ENCODE peak calls at places on chromosome 6, in five cellular contexts. W, M, K, N and P are unnamed samples.

GRCh38 chr6:138515657-138516056 is 16.4 kb upstream of the NHSL1 start:
- ATAC-seq in K (no peak), W (no peak), N (no peak), M (no peak), P (no peak)

GRCh38 chr6:27205375-27206278 is 41.9 kb upstream of the PRSS16 start:
- ATAC-seq in N (no peak), W (peak), K (peak), M (no peak), P (peak)

GRCh38 chr6:155325700-155326516 is 11.6 kb upstream of the TFB1M start:
- ATAC-seq in N (no peak), K (peak), W (no peak), M (no peak), P (no peak)

GRCh38 chr6:13120483-13121482 is 207.6 kb downstream of the TBC1D7 start:
- ATAC-seq in K (peak), N (peak), M (no peak), W (no peak), P (no peak)

GRCh38 chr6:157880534-157880933 is 57.5 kb downstream of the SNX9 start:
- ATAC-seq in W (no peak), K (no peak), M (no peak), N (no peak), P (no peak)

GRCh38 chr6:814378-815347 is 121.7 kb upstream of the EXOC2 start:
- ATAC-seq in W (no peak), M (no peak), K (no peak), N (no peak), P (no peak)

GRCh38 chr6:8857160-8857559 is 421.8 kb upstream of the SLC35B3 start:
- ATAC-seq in N (peak), K (no peak), M (no peak), W (no peak), P (no peak)

GRCh38 chr6:19416811-19417210 is 420.4 kb upstream of the ID4 start:
- ATAC-seq in M (no peak), N (no peak), K (no peak), W (no peak), P (no peak)

GRCh38 chr6:33828764-33829731 is 25.2 kb upstream of the MLN start:
- ATAC-seq in W (peak), M (no peak), K (peak), N (no peak), P (no peak)

GRCh38 chr6:32967151-32968091 is 973 bp upstream of the BRD2 start:
- ATAC-seq in M (no peak), N (no peak), K (no peak), W (no peak), P (no peak)

GRCh38 chr6:78916411-78916810 is 49.1 kb downstream of the IRAK1BP1 start:
- ATAC-seq in N (no peak), M (no peak), W (no peak), K (no peak), P (no peak)

GRCh38 chr6:113824863-113825262 is 32.3 kb upstream of the MARCKS start:
- ATAC-seq in M (no peak), N (no peak), K (no peak), W (no peak), P (no peak)

GRCh38 chr6:61192610-61193009 is 1093.4 kb downstream of the KHDRBS2 start:
- ATAC-seq in W (no peak), M (no peak), K (no peak), N (no peak), P (no peak)

GRCh38 chr6:143538374-143538773 is 26.9 kb upstream of the FUCA2 start:
- ATAC-seq in W (no peak), M (no peak), N (no peak), K (no peak), P (no peak)

GRCh38 chr6:128252293-128253176 is 267.9 kb downstream of the PTPRK start:
- ATAC-seq in W (no peak), K (peak), M (no peak), N (no peak), P (peak)

GRCh38 chr6:83827050-83827449 is 26.1 kb upstream of the RIPPLY2 start:
- ATAC-seq in K (peak), M (no peak), N (no peak), W (no peak), P (peak)

GRCh38 chr6:166707045-166707444 is 80.0 kb upstream of the RPS6KA2 start:
- ATAC-seq in N (peak), K (peak), W (peak), M (peak), P (peak)

GRCh38 chr6:57138026-57138425 is 34.1 kb upstream of the BAG2 start:
- ATAC-seq in W (no peak), M (no peak), N (no peak), K (no peak), P (no peak)

GRCh38 chr6:80725156-80725930 is 618.9 kb downstream of the BCKDHB start:
- ATAC-seq in N (no peak), W (no peak), M (no peak), K (no peak), P (no peak)

GRCh38 chr6:16956371-16956770 is 145.5 kb upstream of the STMND1 start:
- ATAC-seq in W (peak), M (no peak), K (no peak), N (no peak), P (peak)

GRCh38 chr6:81906709-81907204 is 154.3 kb upstream of the TENT5A start:
- ATAC-seq in W (no peak), K (no peak), N (peak), M (no peak), P (peak)

GRCh38 chr6:79544299-79544927 is 7.2 kb upstream of the LCA5 start:
- ATAC-seq in K (no peak), N (no peak), M (no peak), W (peak), P (no peak)

GRCh38 chr6:5695260-5696245 is 311.2 kb downstream of the NRN1 start:
- ATAC-seq in W (no peak), K (no peak), M (peak), N (peak), P (no peak)

GRCh38 chr6:21123485-21124436 is 469.8 kb upstream of the SOX4 start:
- ATAC-seq in K (peak), M (peak), N (no peak), W (no peak), P (no peak)

GRCh38 chr6:113315068-113315467 is 542.1 kb upstream of the MARCKS start:
- ATAC-seq in M (no peak), N (no peak), K (no peak), W (no peak), P (no peak)

GRCh38 chr6:34196833-34197195 is 39.9 kb upstream of the HMGA1 start:
- ATAC-seq in M (peak), N (no peak), W (peak), K (no peak), P (no peak)

GRCh38 chr6:44049163-44049988 is 77.9 kb downstream of the MRPL14 start:
- ATAC-seq in N (no peak), K (no peak), M (peak), W (peak), P (peak)

GRCh38 chr6:163645560-163645959 is 231.0 kb downstream of the QKI start:
- ATAC-seq in K (no peak), W (no peak), N (no peak), M (no peak), P (no peak)

GRCh38 chr6:87574237-87574636 is 15.6 kb downstream of the RARS2 start:
- ATAC-seq in M (no peak), N (no peak), W (no peak), K (no peak), P (peak)

GRCh38 chr6:52116605-52116948 is 29.2 kb upstream of the PKHD1 start:
- ATAC-seq in N (no peak), W (no peak), K (no peak), M (no peak), P (no peak)